ENCODE peak calls at places on chromosomes 12 and 14, in six cellular contexts. One of them, this sample, is unnamed.
A peak's percentile ranks its signal among the peaks of the same experiment; 100 is the strongest.

GRCh38 chr12:93025145-93026103 is 96.3 kb upstream of the EEA1 start:
- DNase-seq in OCI-LY7: peak; percentile 40
- DNase-seq in Caco-2: no peak
- DNase-seq in psoas muscle: no peak
- DNase-seq in sigmoid colon: no peak
- DNase-seq in CD4-positive, alpha-beta memory T cell: no peak
- DNase-seq in this sample: peak; percentile 27

GRCh38 chr12:49482095-49483051 is 56.5 kb upstream of the KCNH3 start:
- DNase-seq in sigmoid colon: no peak
- DNase-seq in Caco-2: no peak
- DNase-seq in CD4-positive, alpha-beta memory T cell: no peak
- DNase-seq in psoas muscle: no peak
- DNase-seq in OCI-LY7: no peak
- DNase-seq in this sample: no peak

GRCh38 chr14:71665157-71665556 is 267.1 kb upstream of the RGS6 start:
- DNase-seq in OCI-LY7: no peak
- DNase-seq in Caco-2: no peak
- DNase-seq in psoas muscle: no peak
- DNase-seq in sigmoid colon: no peak
- DNase-seq in CD4-positive, alpha-beta memory T cell: no peak
- DNase-seq in this sample: no peak

GRCh38 chr14:70785556-70785955 is 23.8 kb downstream of the MAP3K9 start:
- DNase-seq in sigmoid colon: no peak
- DNase-seq in OCI-LY7: no peak
- DNase-seq in psoas muscle: no peak
- DNase-seq in Caco-2: no peak
- DNase-seq in CD4-positive, alpha-beta memory T cell: no peak
- DNase-seq in this sample: no peak

GRCh38 chr14:92783813-92784431 is 10.2 kb upstream of the GOLGA5 start:
- DNase-seq in psoas muscle: no peak
- DNase-seq in Caco-2: no peak
- DNase-seq in CD4-positive, alpha-beta memory T cell: peak; percentile 43
- DNase-seq in OCI-LY7: peak; percentile 74
- DNase-seq in sigmoid colon: no peak
- DNase-seq in this sample: peak; percentile 51

GRCh38 chr12:27422697-27423096 is 23.8 kb upstream of the SMCO2 start:
- DNase-seq in OCI-LY7: no peak
- DNase-seq in Caco-2: no peak
- DNase-seq in sigmoid colon: no peak
- DNase-seq in CD4-positive, alpha-beta memory T cell: no peak
- DNase-seq in psoas muscle: no peak
- DNase-seq in this sample: no peak

GRCh38 chr12:3827301-3828000 is 45.7 kb downstream of the PARP11 start:
- DNase-seq in CD4-positive, alpha-beta memory T cell: no peak
- DNase-seq in psoas muscle: no peak
- DNase-seq in Caco-2: no peak
- DNase-seq in sigmoid colon: no peak
- DNase-seq in OCI-LY7: no peak
- DNase-seq in this sample: no peak

GRCh38 chr12:58919271-58920101 is 818 bp downstream of the LRIG3 start:
- DNase-seq in CD4-positive, alpha-beta memory T cell: no peak
- DNase-seq in OCI-LY7: no peak
- DNase-seq in psoas muscle: no peak
- DNase-seq in Caco-2: no peak
- DNase-seq in sigmoid colon: peak; percentile 71
- DNase-seq in this sample: peak; percentile 42

GRCh38 chr12:108714866-108715265 is 16.5 kb downstream of the CORO1C start:
- DNase-seq in psoas muscle: no peak
- DNase-seq in OCI-LY7: no peak
- DNase-seq in Caco-2: no peak
- DNase-seq in sigmoid colon: no peak
- DNase-seq in CD4-positive, alpha-beta memory T cell: no peak
- DNase-seq in this sample: no peak

GRCh38 chr12:75389061-75389460 is 1.8 kb upstream of the GLIPR1L2 start:
- DNase-seq in CD4-positive, alpha-beta memory T cell: no peak
- DNase-seq in OCI-LY7: no peak
- DNase-seq in Caco-2: no peak
- DNase-seq in sigmoid colon: no peak
- DNase-seq in psoas muscle: no peak
- DNase-seq in this sample: no peak

GRCh38 chr12:110619534-110619953 is 5.6 kb downstream of the TCTN1 start:
- DNase-seq in OCI-LY7: peak; percentile 75
- DNase-seq in psoas muscle: no peak
- DNase-seq in CD4-positive, alpha-beta memory T cell: no peak
- DNase-seq in sigmoid colon: no peak
- DNase-seq in Caco-2: no peak
- DNase-seq in this sample: no peak

GRCh38 chr14:99605299-99605961 is 1.4 kb upstream of the CCDC85C start:
- DNase-seq in psoas muscle: peak; percentile 79
- DNase-seq in CD4-positive, alpha-beta memory T cell: peak; percentile 79
- DNase-seq in OCI-LY7: peak; percentile 87
- DNase-seq in sigmoid colon: peak; percentile 83
- DNase-seq in Caco-2: peak; percentile 46
- DNase-seq in this sample: peak; percentile 60

GRCh38 chr12:93895096-93895460 is 217.9 kb downstream of the CRADD start:
- DNase-seq in CD4-positive, alpha-beta memory T cell: no peak
- DNase-seq in OCI-LY7: no peak
- DNase-seq in sigmoid colon: no peak
- DNase-seq in psoas muscle: no peak
- DNase-seq in Caco-2: no peak
- DNase-seq in this sample: no peak

GRCh38 chr12:111819191-111820158 is 22.6 kb upstream of the MAPKAPK5 start:
- DNase-seq in psoas muscle: no peak
- DNase-seq in Caco-2: peak; percentile 54
- DNase-seq in OCI-LY7: peak; percentile 59
- DNase-seq in CD4-positive, alpha-beta memory T cell: no peak
- DNase-seq in sigmoid colon: no peak
- DNase-seq in this sample: peak; percentile 70

GRCh38 chr12:68100241-68100640 is 59.3 kb downstream of the IFNG start:
- DNase-seq in psoas muscle: no peak
- DNase-seq in Caco-2: no peak
- DNase-seq in CD4-positive, alpha-beta memory T cell: no peak
- DNase-seq in OCI-LY7: no peak
- DNase-seq in sigmoid colon: no peak
- DNase-seq in this sample: no peak

GRCh38 chr14:50666772-50667490 is 1.2 kb downstream of the SAV1 start:
- DNase-seq in psoas muscle: no peak
- DNase-seq in Caco-2: peak; percentile 50
- DNase-seq in CD4-positive, alpha-beta memory T cell: peak; percentile 43
- DNase-seq in OCI-LY7: peak; percentile 65
- DNase-seq in sigmoid colon: peak; percentile 78
- DNase-seq in this sample: peak; percentile 57

GRCh38 chr14:98947911-98948595 is 323.9 kb downstream of the BCL11B start:
- DNase-seq in psoas muscle: no peak
- DNase-seq in sigmoid colon: peak; percentile 48
- DNase-seq in CD4-positive, alpha-beta memory T cell: no peak
- DNase-seq in OCI-LY7: no peak
- DNase-seq in Caco-2: no peak
- DNase-seq in this sample: no peak

GRCh38 chr12:54725233-54725843 is 77.2 kb upstream of the DCD start:
- DNase-seq in sigmoid colon: no peak
- DNase-seq in psoas muscle: no peak
- DNase-seq in OCI-LY7: peak; percentile 5
- DNase-seq in CD4-positive, alpha-beta memory T cell: no peak
- DNase-seq in Caco-2: no peak
- DNase-seq in this sample: peak; percentile 15

GRCh38 chr12:100460702-100461101 is 13.0 kb upstream of the NR1H4 start:
- DNase-seq in OCI-LY7: no peak
- DNase-seq in psoas muscle: no peak
- DNase-seq in sigmoid colon: no peak
- DNase-seq in CD4-positive, alpha-beta memory T cell: no peak
- DNase-seq in Caco-2: no peak
- DNase-seq in this sample: peak; percentile 17

GRCh38 chr14:94654071-94654974 is 42.1 kb downstream of the SERPINA3 start:
- DNase-seq in CD4-positive, alpha-beta memory T cell: no peak
- DNase-seq in sigmoid colon: peak; percentile 88
- DNase-seq in Caco-2: no peak
- DNase-seq in psoas muscle: no peak
- DNase-seq in OCI-LY7: no peak
- DNase-seq in this sample: no peak

GRCh38 chr12:80364056-80364455 is 80.0 kb upstream of the PTPRQ start:
- DNase-seq in psoas muscle: no peak
- DNase-seq in OCI-LY7: no peak
- DNase-seq in CD4-positive, alpha-beta memory T cell: no peak
- DNase-seq in sigmoid colon: no peak
- DNase-seq in Caco-2: no peak
- DNase-seq in this sample: no peak

GRCh38 chr12:5200276-5201087 is 156.8 kb downstream of the KCNA5 start:
- DNase-seq in CD4-positive, alpha-beta memory T cell: no peak
- DNase-seq in OCI-LY7: peak; percentile 48
- DNase-seq in psoas muscle: peak; percentile 74
- DNase-seq in sigmoid colon: no peak
- DNase-seq in Caco-2: peak; percentile 85
- DNase-seq in this sample: peak; percentile 69

GRCh38 chr14:94622653-94623421 is 10.6 kb downstream of the SERPINA3 start:
- DNase-seq in sigmoid colon: peak; percentile 25
- DNase-seq in psoas muscle: no peak
- DNase-seq in OCI-LY7: no peak
- DNase-seq in Caco-2: no peak
- DNase-seq in CD4-positive, alpha-beta memory T cell: no peak
- DNase-seq in this sample: no peak

GRCh38 chr14:101506211-101506920 is 54.9 kb upstream of the DIO3 start:
- DNase-seq in psoas muscle: peak; percentile 51
- DNase-seq in OCI-LY7: no peak
- DNase-seq in Caco-2: peak; percentile 34
- DNase-seq in sigmoid colon: peak; percentile 61
- DNase-seq in CD4-positive, alpha-beta memory T cell: no peak
- DNase-seq in this sample: no peak

GRCh38 chr14:99995700-99996356 is 69.4 kb upstream of the EVL start:
- DNase-seq in psoas muscle: no peak
- DNase-seq in CD4-positive, alpha-beta memory T cell: peak; percentile 55
- DNase-seq in OCI-LY7: peak; percentile 89
- DNase-seq in Caco-2: peak; percentile 56
- DNase-seq in sigmoid colon: peak; percentile 71
- DNase-seq in this sample: peak; percentile 76

GRCh38 chr14:56342419-56342901 is 224.2 kb downstream of the PELI2 start:
- DNase-seq in psoas muscle: no peak
- DNase-seq in CD4-positive, alpha-beta memory T cell: no peak
- DNase-seq in OCI-LY7: no peak
- DNase-seq in sigmoid colon: no peak
- DNase-seq in Caco-2: no peak
- DNase-seq in this sample: no peak

GRCh38 chr12:88577537-88577936 is 2.7 kb downstream of the KITLG start:
- DNase-seq in Caco-2: no peak
- DNase-seq in sigmoid colon: no peak
- DNase-seq in OCI-LY7: no peak
- DNase-seq in CD4-positive, alpha-beta memory T cell: no peak
- DNase-seq in psoas muscle: no peak
- DNase-seq in this sample: no peak

GRCh38 chr14:101918125-101918989 is 46.0 kb upstream of the DYNC1H1 start:
- DNase-seq in Caco-2: no peak
- DNase-seq in sigmoid colon: no peak
- DNase-seq in CD4-positive, alpha-beta memory T cell: no peak
- DNase-seq in psoas muscle: no peak
- DNase-seq in OCI-LY7: no peak
- DNase-seq in this sample: no peak

GRCh38 chr12:117033382-117034045 is 65.7 kb downstream of the TESC start:
- DNase-seq in CD4-positive, alpha-beta memory T cell: no peak
- DNase-seq in sigmoid colon: peak; percentile 64
- DNase-seq in Caco-2: no peak
- DNase-seq in OCI-LY7: no peak
- DNase-seq in psoas muscle: no peak
- DNase-seq in this sample: no peak

GRCh38 chr12:5945071-5946008 is at the start of gene ANO2:
- DNase-seq in OCI-LY7: no peak
- DNase-seq in psoas muscle: no peak
- DNase-seq in Caco-2: no peak
- DNase-seq in CD4-positive, alpha-beta memory T cell: no peak
- DNase-seq in sigmoid colon: no peak
- DNase-seq in this sample: no peak

GRCh38 chr12:24418157-24418556 is 468.7 kb upstream of the SOX5 start:
- DNase-seq in psoas muscle: no peak
- DNase-seq in OCI-LY7: no peak
- DNase-seq in CD4-positive, alpha-beta memory T cell: no peak
- DNase-seq in Caco-2: no peak
- DNase-seq in sigmoid colon: no peak
- DNase-seq in this sample: no peak
- H3K4me1 ChIP-seq in psoas muscle: no peaks in the 10 kb centered on the region
- H3K4me1 ChIP-seq in OCI-LY7: no peaks in the 10 kb centered on the region
- H3K4me1 ChIP-seq in CD4-positive, alpha-beta memory T cell: no peaks in the 10 kb centered on the region
- H3K4me1 ChIP-seq in Caco-2: no peaks in the 10 kb centered on the region
- H3K4me1 ChIP-seq in sigmoid colon: no peaks in the 10 kb centered on the region
- H3K4me1 ChIP-seq in this sample: no peaks in the 10 kb centered on the region

DNA sequence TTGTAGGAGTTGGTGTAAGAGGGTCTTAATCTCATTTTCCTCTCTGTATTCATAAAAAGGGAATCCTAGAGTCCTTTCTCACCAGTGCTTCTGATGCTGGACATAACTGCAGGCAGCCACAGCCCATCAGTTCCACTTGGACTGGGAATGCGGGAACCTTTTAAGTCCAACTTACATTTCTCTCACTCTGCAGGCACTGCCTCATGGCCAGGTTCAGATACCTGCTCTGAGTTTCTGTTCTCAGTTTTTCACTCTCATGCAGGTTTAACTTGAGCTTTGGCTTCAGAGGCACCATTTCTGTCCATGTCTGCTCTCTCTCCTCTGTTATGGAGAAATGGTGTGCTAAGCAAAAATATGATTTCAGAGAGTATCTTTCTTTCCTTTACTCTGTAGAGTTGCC is 4.2 kb downstream of the ACVR1B start:
- DNase-seq in OCI-LY7: no peak
- DNase-seq in CD4-positive, alpha-beta memory T cell: no peak
- DNase-seq in Caco-2: no peak
- DNase-seq in psoas muscle: no peak
- DNase-seq in sigmoid colon: no peak
- DNase-seq in this sample: no peak
- H3K4me1 ChIP-seq in OCI-LY7: peaks cover 18% of the 10 kb centered on the region
- H3K4me1 ChIP-seq in CD4-positive, alpha-beta memory T cell: peaks cover 29% of the 10 kb centered on the region
- H3K4me1 ChIP-seq in Caco-2: peaks cover 60% of the 10 kb centered on the region
- H3K4me1 ChIP-seq in psoas muscle: peaks cover 53% of the 10 kb centered on the region
- H3K4me1 ChIP-seq in sigmoid colon: no peaks in the 10 kb centered on the region
- H3K4me1 ChIP-seq in this sample: peaks cover 16% of the 10 kb centered on the region

GRCh38 chr12:56635539-56636117 is 5.5 kb upstream of the BAZ2A start:
- DNase-seq in Caco-2: no peak
- DNase-seq in OCI-LY7: peak; percentile 65
- DNase-seq in psoas muscle: no peak
- DNase-seq in CD4-positive, alpha-beta memory T cell: no peak
- DNase-seq in sigmoid colon: no peak
- DNase-seq in this sample: no peak
- H3K4me1 ChIP-seq in Caco-2: peaks cover 27% of the 10 kb centered on the region
- H3K4me1 ChIP-seq in OCI-LY7: peaks cover 65% of the 10 kb centered on the region
- H3K4me1 ChIP-seq in psoas muscle: peaks cover 52% of the 10 kb centered on the region
- H3K4me1 ChIP-seq in CD4-positive, alpha-beta memory T cell: peaks cover 55% of the 10 kb centered on the region
- H3K4me1 ChIP-seq in sigmoid colon: no peaks in the 10 kb centered on the region
- H3K4me1 ChIP-seq in this sample: peaks cover 29% of the 10 kb centered on the region

DNA sequence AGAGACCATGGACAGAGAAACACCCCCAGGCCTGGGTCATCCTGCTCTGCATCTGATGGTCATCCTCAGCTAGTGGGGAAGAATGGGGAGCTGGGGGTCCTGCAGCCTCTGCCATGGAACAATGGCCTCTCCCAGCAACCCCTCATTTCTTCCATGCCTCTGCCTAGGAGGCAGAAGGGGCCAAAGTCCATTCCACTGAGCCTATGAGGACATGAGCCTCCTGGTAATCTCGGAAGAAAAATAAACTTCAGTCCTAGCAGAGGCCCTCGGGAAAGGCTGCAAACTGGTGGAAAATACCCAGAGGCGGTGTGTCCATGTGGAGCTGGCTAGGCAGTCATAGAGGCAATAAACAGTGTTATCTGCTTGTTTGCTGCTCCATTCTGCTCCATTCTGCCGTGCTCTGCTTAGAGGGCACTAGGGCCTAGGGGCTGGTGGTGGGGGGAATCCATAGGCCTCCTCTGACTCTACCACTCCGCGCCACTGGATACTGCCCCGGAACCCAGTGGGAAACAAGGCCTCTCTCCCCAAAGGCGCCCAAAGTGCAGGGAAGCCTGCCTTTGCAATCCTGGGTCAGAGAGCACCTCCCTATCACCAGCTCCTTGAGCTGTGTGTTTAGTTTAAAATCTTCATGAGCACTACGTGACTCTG is 4.5 kb downstream of the PGF start:
- DNase-seq in sigmoid colon: no peak
- DNase-seq in CD4-positive, alpha-beta memory T cell: no peak
- DNase-seq in Caco-2: peak; percentile 93
- DNase-seq in psoas muscle: no peak
- DNase-seq in OCI-LY7: no peak
- DNase-seq in this sample: no peak
- H3K4me1 ChIP-seq in sigmoid colon: no peaks in the 10 kb centered on the region
- H3K4me1 ChIP-seq in CD4-positive, alpha-beta memory T cell: peaks cover 13% of the 10 kb centered on the region
- H3K4me1 ChIP-seq in Caco-2: peaks cover 45% of the 10 kb centered on the region
- H3K4me1 ChIP-seq in psoas muscle: no peaks in the 10 kb centered on the region
- H3K4me1 ChIP-seq in OCI-LY7: peaks cover 14% of the 10 kb centered on the region
- H3K4me1 ChIP-seq in this sample: peaks cover 2% of the 10 kb centered on the region